ENCODE peak calls at places on chromosomes 16 and 17, in eight cellular contexts. O is cardiac fibroblast, G is pancreas, I is AG04450, Q is AG08396, M is fibroblast of the conjunctiva, P is germinal center, L is anterior cingulate cortex. Z is an unnamed sample.

GRCh38 chr17:19386276-19386863 is 620 bp downstream of the MFAP4 start:
- DNase-seq in L (no peak), I (peak), O (peak), Q (peak), M (peak), P (no peak), G (no peak), Z (peak)

GRCh38 chr16:57256601-57257395 is 11.7 kb downstream of the ARL2BP start:
- DNase-seq in Q (no peak), O (no peak), G (no peak), M (no peak), P (no peak), L (no peak), I (no peak), Z (no peak)

GRCh38 chr16:272633-273546 is 2.9 kb downstream of the RGS11 start:
- DNase-seq in M (no peak), Q (no peak), L (no peak), O (no peak), I (no peak), P (no peak), G (no peak), Z (no peak)

GRCh38 chr16:79899316-79900110 is 299.0 kb upstream of the MAF start:
- DNase-seq in P (no peak), I (no peak), G (no peak), L (no peak), M (no peak), O (no peak), Q (no peak), Z (no peak)

GRCh38 chr17:47305302-47305923 is 18.3 kb upstream of the EFCAB13 start:
- DNase-seq in I (peak), P (no peak), Q (peak), L (no peak), O (peak), M (peak), G (no peak), Z (peak)

GRCh38 chr16:55711959-55712876 is 56.4 kb downstream of the SLC6A2 start:
- DNase-seq in O (peak), Q (peak), L (peak), G (no peak), M (peak), I (peak), P (peak), Z (peak)

GRCh38 chr17:61462734-61463067 is 10.5 kb downstream of the TBX4 start:
- DNase-seq in O (no peak), G (peak), L (no peak), Q (no peak), I (no peak), M (no peak), P (no peak), Z (no peak)

GRCh38 chr16:80586476-80586875 is 45.7 kb downstream of the DYNLRB2 start:
- DNase-seq in G (no peak), I (no peak), P (no peak), O (peak), Q (no peak), M (no peak), L (no peak), Z (no peak)

GRCh38 chr17:58572846-58573245 is 58.4 kb upstream of the MTMR4 start:
- DNase-seq in Q (no peak), P (no peak), O (no peak), L (no peak), G (no peak), I (no peak), M (no peak), Z (no peak)

GRCh38 chr17:75765981-75766380 is 989 bp upstream of the GALK1 start:
- DNase-seq in I (no peak), P (no peak), O (no peak), Q (no peak), L (no peak), G (no peak), M (no peak), Z (no peak)

GRCh38 chr17:59423137-59423703 is 91.8 kb downstream of the YPEL2 start:
- DNase-seq in I (no peak), M (no peak), Q (no peak), O (peak), P (no peak), L (peak), G (no peak), Z (peak)

GRCh38 chr16:19114359-19115147 is 789 bp downstream of the ITPRIPL2 start:
- DNase-seq in P (peak), G (peak), M (no peak), L (no peak), I (no peak), O (peak), Q (peak), Z (no peak)

GRCh38 chr17:81254955-81255717 is 16.0 kb downstream of the NDUFAF8 start:
- DNase-seq in G (peak), P (no peak), L (peak), I (peak), M (peak), Q (peak), O (peak), Z (peak)

GRCh38 chr17:70956731-70957130 is 787.4 kb downstream of the KCNJ2 start:
- DNase-seq in Q (no peak), L (no peak), I (no peak), O (peak), P (no peak), M (no peak), G (no peak), Z (no peak)

GRCh38 chr17:4833941-4834501 is 881 bp downstream of the MINK1 start:
- DNase-seq in O (peak), G (no peak), I (peak), P (no peak), L (no peak), Q (peak), M (no peak), Z (peak)

GRCh38 chr16:2038359-2039285 is 9.0 kb downstream of the NTHL1 start:
- DNase-seq in G (peak), M (no peak), O (no peak), L (no peak), I (no peak), P (no peak), Q (no peak), Z (no peak)

GRCh38 chr16:50568187-50568830 is 20.1 kb downstream of the NKD1 start:
- DNase-seq in G (no peak), P (no peak), Q (no peak), I (no peak), L (no peak), M (no peak), O (no peak), Z (no peak)

GRCh38 chr17:77882481-77883212 is 75.9 kb upstream of the TNRC6C start:
- DNase-seq in Q (no peak), G (no peak), L (peak), I (no peak), O (peak), P (peak), M (peak), Z (no peak)

GRCh38 chr16:2809149-2809760 is 7.8 kb upstream of the PRSS21 start:
- DNase-seq in P (no peak), I (no peak), Q (no peak), M (no peak), O (no peak), G (no peak), L (no peak), Z (no peak)

GRCh38 chr17:35807371-35808144 is 1.7 kb upstream of the TAF15 start:
- DNase-seq in Q (peak), P (no peak), L (no peak), O (peak), M (no peak), G (no peak), I (no peak), Z (no peak)

GRCh38 chr16:11257131-11257938 is 1.3 kb upstream of the SOCS1 start:
- DNase-seq in G (peak), M (peak), L (peak), I (no peak), Q (peak), P (peak), O (peak), Z (peak)

GRCh38 chr17:78105551-78105950 is 23.0 kb downstream of the TMC6 start:
- DNase-seq in M (no peak), Q (no peak), O (no peak), I (no peak), G (no peak), P (no peak), L (no peak), Z (no peak)

GRCh38 chr16:57957396-57958392 is 13.2 kb downstream of the CNGB1 start:
- DNase-seq in I (no peak), O (no peak), P (no peak), M (no peak), G (no peak), Q (no peak), L (no peak), Z (no peak)

GRCh38 chr17:32265192-32265895 is at the start of gene RHBDL3:
- DNase-seq in O (no peak), G (no peak), Q (peak), P (peak), I (no peak), L (peak), M (no peak), Z (no peak)

GRCh38 chr16:20285993-20286499 is 41.3 kb downstream of the GP2 start:
- DNase-seq in Q (no peak), O (no peak), M (no peak), I (no peak), G (no peak), L (no peak), P (no peak), Z (no peak)

GRCh38 chr16:79601978-79602609 is 1.6 kb upstream of the MAF start:
- DNase-seq in P (peak), O (peak), I (peak), G (peak), Q (peak), M (peak), L (peak), Z (peak)

GRCh38 chr17:48555183-48555615 is 10.3 kb upstream of the HOXB2 start:
- DNase-seq in O (peak), L (no peak), Q (peak), P (no peak), I (peak), M (no peak), G (no peak), Z (peak)

GRCh38 chr16:24973771-24974461 is 41.3 kb downstream of the ARHGAP17 start:
- DNase-seq in M (no peak), P (no peak), Q (no peak), L (no peak), O (no peak), G (no peak), I (no peak), Z (no peak)

GRCh38 chr16:71526111-71526998 is at the start of gene CHST4:
- DNase-seq in M (peak), L (no peak), I (peak), P (no peak), G (no peak), Q (peak), O (peak), Z (peak)

GRCh38 chr16:30585022-30585399 is 486 bp downstream of the ZNF785 start:
- DNase-seq in I (no peak), Q (peak), O (no peak), G (no peak), P (no peak), L (no peak), M (no peak), Z (no peak)

GRCh38 chr16:15950869-15951268 is 1.5 kb downstream of the ABCC1 start:
- DNase-seq in Q (no peak), L (no peak), M (no peak), P (no peak), O (no peak), I (no peak), G (no peak), Z (no peak)

GRCh38 chr17:59756236-59756818 is 48.9 kb downstream of the VMP1 start:
- DNase-seq in G (no peak), M (no peak), Q (no peak), I (no peak), L (no peak), O (peak), P (no peak), Z (peak)

GRCh38 chr17:9006175-9006767 is 15.0 kb upstream of the NTN1 start:
- DNase-seq in M (no peak), G (no peak), Q (no peak), P (no peak), L (no peak), O (no peak), I (no peak), Z (no peak)

GRCh38 chr16:22225060-22225459 is 19.0 kb downstream of the EEF2K start:
- DNase-seq in G (no peak), Q (no peak), I (no peak), P (no peak), M (no peak), L (peak), O (no peak), Z (no peak)

GRCh38 chr17:57900991-57901743 is 51.3 kb upstream of the MRPS23 start:
- DNase-seq in I (no peak), G (no peak), L (no peak), Q (no peak), P (no peak), O (no peak), M (no peak), Z (no peak)

GRCh38 chr17:4934173-4934979 is 2.3 kb downstream of the GP1BA start:
- DNase-seq in Q (peak), M (no peak), L (no peak), I (no peak), O (peak), G (peak), P (no peak), Z (no peak)

Z was measured in GM04504.